ENCODE peak calls at places on chromosomes 11 and 22, in six cellular contexts. One of them, this sample, is unnamed.

GRCh38 chr22:26701323-26701722 is 43.9 kb downstream of the MIAT start:
- DNase-seq in SK-MEL-5: no peak
- DNase-seq in CD4-positive, alpha-beta memory T cell: no peak
- DNase-seq in kidney glomerular epithelial cell: no peak
- DNase-seq in WERI-Rb-1: no peak
- DNase-seq in activated naive CD4-positive, alpha-beta T cell: no peak
- DNase-seq in this sample: no peak

GRCh38 chr22:24768537-24769374 is 5.8 kb downstream of the PIWIL3 start:
- DNase-seq in activated naive CD4-positive, alpha-beta T cell: no peak
- DNase-seq in CD4-positive, alpha-beta memory T cell: no peak
- DNase-seq in WERI-Rb-1: peak
- DNase-seq in kidney glomerular epithelial cell: peak
- DNase-seq in SK-MEL-5: peak
- DNase-seq in this sample: peak

GRCh38 chr22:19955241-19956128 is 13.9 kb upstream of the TXNRD2 start:
- DNase-seq in kidney glomerular epithelial cell: no peak
- DNase-seq in SK-MEL-5: no peak
- DNase-seq in activated naive CD4-positive, alpha-beta T cell: no peak
- DNase-seq in CD4-positive, alpha-beta memory T cell: no peak
- DNase-seq in WERI-Rb-1: no peak
- DNase-seq in this sample: no peak

GRCh38 chr22:39913886-39914285 is 13.0 kb downstream of the GRAP2 start:
- DNase-seq in WERI-Rb-1: peak
- DNase-seq in SK-MEL-5: no peak
- DNase-seq in kidney glomerular epithelial cell: no peak
- DNase-seq in activated naive CD4-positive, alpha-beta T cell: no peak
- DNase-seq in CD4-positive, alpha-beta memory T cell: no peak
- DNase-seq in this sample: no peak

GRCh38 chr11:106281455-106282173 is 204.2 kb downstream of the AASDHPPT start:
- DNase-seq in WERI-Rb-1: no peak
- DNase-seq in CD4-positive, alpha-beta memory T cell: no peak
- DNase-seq in activated naive CD4-positive, alpha-beta T cell: no peak
- DNase-seq in kidney glomerular epithelial cell: peak
- DNase-seq in SK-MEL-5: no peak
- DNase-seq in this sample: no peak

GRCh38 chr11:100673063-100673462 is 14.0 kb upstream of the ARHGAP42 start:
- DNase-seq in kidney glomerular epithelial cell: no peak
- DNase-seq in CD4-positive, alpha-beta memory T cell: no peak
- DNase-seq in SK-MEL-5: no peak
- DNase-seq in activated naive CD4-positive, alpha-beta T cell: no peak
- DNase-seq in WERI-Rb-1: no peak
- DNase-seq in this sample: no peak

GRCh38 chr22:41181349-41182241 is 23.5 kb upstream of the L3MBTL2 start:
- DNase-seq in WERI-Rb-1: no peak
- DNase-seq in CD4-positive, alpha-beta memory T cell: no peak
- DNase-seq in activated naive CD4-positive, alpha-beta T cell: no peak
- DNase-seq in SK-MEL-5: no peak
- DNase-seq in kidney glomerular epithelial cell: no peak
- DNase-seq in this sample: no peak

GRCh38 chr11:111422494-111423249 is 43.6 kb upstream of the POU2AF1 start:
- DNase-seq in SK-MEL-5: peak
- DNase-seq in activated naive CD4-positive, alpha-beta T cell: peak
- DNase-seq in CD4-positive, alpha-beta memory T cell: no peak
- DNase-seq in kidney glomerular epithelial cell: peak
- DNase-seq in WERI-Rb-1: peak
- DNase-seq in this sample: peak

GRCh38 chr11:130831506-130832385 is 84.5 kb downstream of the SNX19 start:
- DNase-seq in WERI-Rb-1: no peak
- DNase-seq in kidney glomerular epithelial cell: no peak
- DNase-seq in CD4-positive, alpha-beta memory T cell: no peak
- DNase-seq in SK-MEL-5: no peak
- DNase-seq in activated naive CD4-positive, alpha-beta T cell: no peak
- DNase-seq in this sample: peak

GRCh38 chr11:78646564-78647185 is 72.0 kb upstream of the NARS2 start:
- DNase-seq in CD4-positive, alpha-beta memory T cell: no peak
- DNase-seq in activated naive CD4-positive, alpha-beta T cell: peak
- DNase-seq in WERI-Rb-1: peak
- DNase-seq in SK-MEL-5: peak
- DNase-seq in kidney glomerular epithelial cell: peak
- DNase-seq in this sample: peak

GRCh38 chr11:91997178-91997577 is 227.4 kb upstream of the FAT3 start:
- DNase-seq in activated naive CD4-positive, alpha-beta T cell: no peak
- DNase-seq in kidney glomerular epithelial cell: no peak
- DNase-seq in SK-MEL-5: no peak
- DNase-seq in CD4-positive, alpha-beta memory T cell: no peak
- DNase-seq in WERI-Rb-1: no peak
- DNase-seq in this sample: peak